ENCODE peak calls at places on chromosomes 12 and 14, in six cellular contexts. J, P, B, L, T and M are unnamed samples.

GRCh38 chr14:57066887-57067513 is 201.7 kb downstream of the EXOC5 start:
- DNase-seq in P (peak), J (peak), T (peak), B (peak), L (peak), M (peak)

GRCh38 chr12:67940780-67941243 is 48.4 kb upstream of the IFNG-AS1 start:
- DNase-seq in T (peak), P (peak), J (no peak), B (no peak), L (no peak), M (peak)

GRCh38 chr14:24260780-24261157 is 2.2 kb downstream of the TGM1 start:
- DNase-seq in T (no peak), B (no peak), L (no peak), J (no peak), P (no peak), M (no peak)

GRCh38 chr14:91229743-91230200 is 14.7 kb downstream of the GPR68 start:
- DNase-seq in J (no peak), P (peak), T (no peak), B (no peak), L (no peak), M (peak)

GRCh38 chr14:30680036-30680435 is 57.9 kb downstream of the SCFD1 start:
- DNase-seq in B (no peak), T (no peak), J (no peak), P (no peak), L (no peak), M (no peak)

GRCh38 chr12:52603314-52603713 is 2.1 kb upstream of the KRT72 start:
- DNase-seq in B (peak), T (no peak), J (peak), P (no peak), L (no peak), M (no peak)

GRCh38 chr14:22458737-22459136 is 130.3 kb downstream of the DAD1 start:
- DNase-seq in T (no peak), J (no peak), P (no peak), B (no peak), L (no peak), M (no peak)

GRCh38 chr12:79844693-79845092 is 90.2 kb downstream of the PPP1R12A start:
- DNase-seq in T (peak), J (no peak), P (peak), L (peak), B (peak), M (peak)

GRCh38 chr12:57530396-57531142 is 7.9 kb downstream of the MBD6 start:
- DNase-seq in L (no peak), B (no peak), J (no peak), T (no peak), P (no peak), M (no peak)

GRCh38 chr14:23579739-23580138 is 1.1 kb upstream of the JPH4 start:
- DNase-seq in B (no peak), L (no peak), J (no peak), P (no peak), T (no peak), M (no peak)

GRCh38 chr12:29743072-29743471 is 40.7 kb downstream of the TMTC1 start:
- DNase-seq in L (no peak), T (no peak), P (no peak), J (no peak), B (no peak), M (no peak)

GRCh38 chr12:6553051-6553868 is 2.6 kb downstream of the IFFO1 start:
- DNase-seq in J (no peak), P (peak), T (no peak), B (no peak), L (no peak), M (peak)

GRCh38 chr12:49548822-49549648 is 10.2 kb downstream of the KCNH3 start:
- DNase-seq in T (peak), L (peak), B (peak), P (no peak), J (peak), M (peak)

GRCh38 chr14:70515796-70516195 is 19.0 kb downstream of the ADAM20 start:
- DNase-seq in T (no peak), L (no peak), B (no peak), P (peak), J (no peak), M (no peak)

GRCh38 chr12:121789800-121790748 is 3.4 kb downstream of the RHOF start:
- DNase-seq in L (no peak), T (peak), B (no peak), J (no peak), P (peak), M (peak)

DNA sequence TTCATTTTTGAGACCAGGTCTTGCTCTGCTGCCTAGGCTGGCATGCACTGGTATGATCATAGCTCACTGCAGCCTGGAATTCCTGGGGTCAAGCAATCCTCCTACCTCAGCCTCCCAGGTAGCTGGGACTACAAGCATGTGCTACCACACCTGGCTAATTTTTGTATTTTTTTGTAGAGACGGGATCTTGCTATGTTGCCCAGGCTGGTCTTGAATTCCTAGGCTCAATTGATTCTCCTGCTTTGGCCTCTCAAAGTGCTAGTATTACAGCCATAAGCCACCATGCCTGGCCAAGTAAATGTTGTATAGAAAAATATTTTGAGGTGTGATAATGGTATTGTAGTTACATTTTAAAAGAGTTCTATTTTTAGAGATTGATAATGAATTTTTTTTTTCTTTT is 12.6 kb downstream of the BIN2 start:
- DNase-seq in L (no peak), P (no peak), B (no peak), J (no peak), T (no peak), M (no peak)
- H3K14ac ChIP-seq in L (no peak), P (no peak), B (no peak), J (no peak), T (no peak), M (no peak)

GRCh38 chr12:56256326-56256960 is 1.7 kb downstream of the ANKRD52 start:
- DNase-seq in B (peak), J (no peak), P (peak), L (no peak), T (no peak), M (peak)

GRCh38 chr12:56257491-56258067 is 605 bp downstream of the ANKRD52 start:
- DNase-seq in B (peak), L (peak), P (peak), T (peak), J (peak), M (peak)

GRCh38 chr12:56257071-56257470 is 1.1 kb downstream of the ANKRD52 start:
- DNase-seq in P (no peak), B (no peak), J (no peak), L (no peak), T (no peak), M (no peak)

GRCh38 chr12:56258820-56259183 is 618 bp upstream of the ANKRD52 start:
- DNase-seq in J (no peak), P (no peak), B (no peak), T (no peak), L (peak), M (no peak)

DNA sequence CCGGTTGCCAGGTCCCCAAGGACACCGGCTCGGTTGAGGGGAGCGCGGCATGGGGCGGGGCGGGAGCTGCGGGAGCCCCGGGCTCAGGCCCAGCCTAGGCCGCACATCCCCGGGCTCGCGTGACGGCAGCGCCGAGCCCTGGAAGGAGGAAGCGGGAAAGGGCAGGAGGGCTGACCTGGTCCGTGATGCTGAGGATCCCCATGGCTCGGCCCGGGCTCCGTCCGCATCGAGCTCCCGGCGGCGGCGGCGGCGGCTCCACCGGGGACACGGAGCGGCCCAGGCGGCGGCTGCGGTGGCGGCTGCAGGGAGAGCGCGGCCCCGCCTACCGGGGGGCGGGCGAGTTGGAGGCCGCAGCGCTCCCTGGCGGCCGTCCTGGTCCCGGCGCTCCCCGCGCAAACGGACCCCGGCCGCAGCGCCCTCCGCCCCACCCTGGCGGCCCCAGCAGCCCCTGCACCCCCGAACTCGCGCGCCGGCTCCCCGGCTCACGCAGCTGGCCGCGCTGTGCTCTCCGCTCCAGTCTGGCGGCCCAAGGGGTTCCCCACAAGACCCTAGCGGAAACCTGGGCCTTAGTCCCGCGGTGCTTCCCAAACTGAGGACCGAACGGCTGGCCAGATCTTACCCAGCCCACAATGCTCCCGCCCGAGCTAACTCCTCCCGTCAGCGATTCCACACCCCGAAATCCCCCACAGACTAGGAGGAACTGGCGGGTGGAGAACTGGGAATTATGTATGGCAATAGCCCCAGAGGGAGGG is at the start of gene ANKRD52:
- DNase-seq in P (peak), T (peak), L (peak), J (peak), B (peak), M (peak)
- H3K14ac ChIP-seq in P (peak), T (peak), L (peak), J (no peak), B (peak), M (peak)

DNA sequence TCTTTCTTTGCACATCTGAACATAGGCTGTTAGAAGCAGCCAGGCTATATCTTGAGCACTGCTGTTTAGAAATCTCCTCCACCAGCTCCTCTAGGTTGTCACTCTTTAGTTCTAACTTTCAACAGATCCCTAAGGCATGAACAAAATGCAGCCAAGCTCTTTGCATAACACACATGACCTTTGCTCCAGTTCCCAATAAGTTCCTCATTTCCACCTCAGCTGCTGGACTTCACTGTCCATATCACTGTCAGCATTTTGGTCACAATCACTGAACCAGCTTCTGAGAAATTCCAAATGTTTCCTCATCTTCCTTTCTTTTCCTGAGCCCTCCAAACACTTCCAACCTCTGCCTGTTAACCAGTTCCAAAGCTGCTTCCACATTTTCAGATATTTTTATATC is 27.6 kb upstream of the C14orf132 start:
- DNase-seq in J (no peak), P (no peak), B (no peak), T (no peak), L (no peak), M (no peak)
- H3K14ac ChIP-seq in J (no peak), P (no peak), B (no peak), T (no peak), L (no peak), M (no peak)

DNA sequence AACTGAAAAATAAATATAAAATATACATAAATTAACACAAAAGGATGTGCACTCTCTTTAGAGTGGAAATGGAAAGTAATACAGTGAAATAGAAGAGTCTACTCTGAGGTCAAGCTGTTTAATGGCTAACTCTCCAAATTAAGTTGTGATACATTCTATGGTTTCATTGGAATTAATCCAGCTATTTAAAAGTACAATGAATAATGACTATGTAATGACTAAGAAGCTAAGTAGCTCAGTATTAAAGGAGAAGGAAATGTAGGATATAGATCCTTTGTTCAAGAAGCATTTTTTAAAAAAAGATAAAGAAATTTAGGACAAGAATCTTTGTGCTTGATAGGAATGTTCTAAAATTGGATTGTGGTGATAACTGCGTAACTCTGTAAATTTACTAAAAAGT is 85.3 kb downstream of the LRP6 start:
- DNase-seq in B (no peak), P (peak), T (no peak), L (no peak), J (no peak), M (no peak)
- H3K14ac ChIP-seq in B (no peak), P (no peak), T (no peak), L (no peak), J (no peak), M (no peak)

GRCh38 chr14:102249041-102249440 is 55.9 kb downstream of the MOK start:
- DNase-seq in B (no peak), P (peak), L (no peak), T (no peak), J (no peak), M (peak)
- H3K14ac ChIP-seq in B (no peak), P (peak), L (peak), T (no peak), J (no peak), M (no peak)

GRCh38 chr14:89357655-89358297 is 59.3 kb downstream of the FOXN3 start:
- DNase-seq in L (no peak), B (no peak), T (peak), P (no peak), J (no peak), M (no peak)
- H3K14ac ChIP-seq in L (no peak), B (no peak), T (no peak), P (no peak), J (no peak), M (no peak)

DNA sequence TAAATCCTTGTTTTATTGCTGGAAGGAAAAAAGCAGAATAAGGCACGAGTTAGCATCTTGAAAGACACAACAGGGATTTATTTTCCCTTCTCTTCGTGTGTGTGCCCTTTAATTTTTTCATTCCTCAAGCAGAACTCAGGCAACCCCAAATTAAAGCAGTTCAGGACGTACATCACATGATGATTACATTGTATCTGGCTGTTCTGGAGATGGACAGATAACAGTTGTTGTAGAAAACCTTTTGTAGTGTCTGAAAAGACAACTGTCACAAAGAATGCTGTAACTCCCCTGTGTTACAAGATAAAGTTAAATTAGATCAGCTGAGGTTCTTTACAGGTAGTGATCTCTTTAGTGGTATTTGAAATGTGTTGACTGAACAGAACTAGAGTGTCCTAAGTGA is 58.4 kb downstream of the TMTC2 start:
- DNase-seq in T (no peak), B (no peak), L (no peak), J (no peak), P (no peak), M (no peak)
- H3K14ac ChIP-seq in T (no peak), B (no peak), L (no peak), J (no peak), P (no peak), M (no peak)

GRCh38 chr12:92437452-92437851 is 265.3 kb upstream of the PLEKHG7 start:
- DNase-seq in L (no peak), J (no peak), B (no peak), T (no peak), P (no peak), M (no peak)
- H3K14ac ChIP-seq in L (no peak), J (no peak), B (no peak), T (no peak), P (no peak), M (no peak)

DNA sequence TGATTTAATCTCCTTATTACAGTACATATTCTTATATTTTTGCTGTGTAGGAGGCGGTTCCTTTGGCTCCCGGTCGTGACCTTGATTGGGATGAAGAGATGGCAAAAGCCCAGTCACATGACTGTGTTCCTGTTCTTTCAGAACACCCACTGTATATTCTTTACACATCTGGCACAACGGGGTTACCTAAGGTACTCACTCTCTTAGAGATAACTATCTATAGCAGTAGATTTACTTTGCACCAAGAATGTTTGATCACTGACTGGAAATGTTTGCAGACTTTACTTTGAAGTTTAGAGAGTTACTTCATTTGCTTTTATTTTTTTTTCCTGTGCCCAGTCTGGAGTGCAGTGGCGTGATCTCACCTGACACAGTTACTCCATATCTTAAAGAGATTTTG is 65.2 kb downstream of the ACSS3 start:
- DNase-seq in B (no peak), T (no peak), J (no peak), L (no peak), P (no peak), M (no peak)
- H3K14ac ChIP-seq in B (no peak), T (no peak), J (no peak), L (no peak), P (no peak), M (no peak)